ENCODE peak calls at places on chromosomes 11 and 22, in eight cellular contexts. F, X, E, A, R, D, Y and Q are unnamed samples.

GRCh38 chr22:28976588-28976987 is 85.0 kb downstream of the C22orf31 start:
- DNase-seq in F (no peak), X (no peak), E (no peak), A (no peak), R (no peak), D (peak; percentile 36), Y (peak; percentile 69), Q (no peak)

GRCh38 chr11:134425816-134426536 is 13.9 kb upstream of the B3GAT1 start:
- DNase-seq in F (no peak), X (no peak), E (no peak), A (no peak), R (no peak), D (no peak), Y (no peak), Q (no peak)

GRCh38 chr11:19117760-19118097 is 761 bp downstream of the ZDHHC13 start:
- DNase-seq in F (no peak), X (no peak), E (no peak), A (no peak), R (no peak), D (no peak), Y (no peak), Q (no peak)

GRCh38 chr11:112355726-112356125 is 95.1 kb upstream of the PLET1 start:
- DNase-seq in F (no peak), X (peak; percentile 74), E (no peak), A (peak; percentile 73), R (no peak), D (no peak), Y (no peak), Q (peak; percentile 56)

GRCh38 chr22:29784451-29785361 is 17.5 kb downstream of the UQCR10 start:
- DNase-seq in F (no peak), X (no peak), E (no peak), A (no peak), R (no peak), D (no peak), Y (no peak), Q (no peak)

GRCh38 chr11:19093976-19094375 is 23.0 kb upstream of the ZDHHC13 start:
- DNase-seq in F (no peak), X (no peak), E (no peak), A (no peak), R (no peak), D (no peak), Y (no peak), Q (no peak)

GRCh38 chr11:43555811-43556210 is 124.7 kb upstream of the HSD17B12 start:
- DNase-seq in F (no peak), X (no peak), E (no peak), A (no peak), R (no peak), D (no peak), Y (no peak), Q (no peak)

GRCh38 chr11:59289356-59289755 is 69.3 kb upstream of the OR5AN1 start:
- DNase-seq in F (no peak), X (no peak), E (no peak), A (no peak), R (no peak), D (no peak), Y (no peak), Q (no peak)

GRCh38 chr11:69605737-69606526 is 35.0 kb upstream of the CCND1 start:
- DNase-seq in F (no peak), X (no peak), E (no peak), A (no peak), R (no peak), D (no peak), Y (no peak), Q (no peak)

GRCh38 chr11:61791737-61792309 is 576 bp downstream of the TMEM258 start:
- DNase-seq in F (no peak), X (peak; percentile 79), E (peak; percentile 28), A (no peak), R (no peak), D (peak; percentile 83), Y (peak; percentile 96), Q (peak; percentile 68)

GRCh38 chr11:66784575-66784974 is 55.6 kb upstream of the SPTBN2 start:
- DNase-seq in F (no peak), X (no peak), E (no peak), A (no peak), R (no peak), D (no peak), Y (no peak), Q (no peak)

GRCh38 chr11:134037093-134037908 is 31.6 kb upstream of the JAM3 start:
- DNase-seq in F (no peak), X (peak; percentile 88), E (peak; percentile 58), A (peak; percentile 83), R (no peak), D (peak; percentile 32), Y (peak; percentile 10), Q (peak; percentile 78)

GRCh38 chr11:62593434-62594044 is 2.2 kb upstream of the TUT1 start:
- DNase-seq in F (no peak), X (peak; percentile 90), E (peak; percentile 69), A (peak; percentile 90), R (no peak), D (peak; percentile 33), Y (peak; percentile 61), Q (peak; percentile 90)

GRCh38 chr22:21710156-21710555 is 25.4 kb downstream of the YPEL1 start:
- DNase-seq in F (no peak), X (no peak), E (no peak), A (no peak), R (no peak), D (no peak), Y (no peak), Q (no peak)

GRCh38 chr11:59179121-59179520 is 7.2 kb downstream of the DTX4 start:
- DNase-seq in F (no peak), X (no peak), E (no peak), A (no peak), R (no peak), D (no peak), Y (no peak), Q (no peak)

GRCh38 chr11:101738494-101738893 is 154.7 kb upstream of the TRPC6 start:
- DNase-seq in F (no peak), X (peak; percentile 74), E (no peak), A (no peak), R (no peak), D (no peak), Y (no peak), Q (no peak)

GRCh38 chr11:68843703-68844312 is 2.1 kb upstream of the CPT1A start:
- DNase-seq in F (no peak), X (peak; percentile 89), E (peak; percentile 66), A (peak; percentile 94), R (no peak), D (no peak), Y (no peak), Q (peak; percentile 93)

GRCh38 chr11:16191852-16192240 is 164.5 kb downstream of the SOX6 start:
- DNase-seq in F (no peak), X (no peak), E (no peak), A (no peak), R (no peak), D (no peak), Y (no peak), Q (no peak)

GRCh38 chr11:95291946-95292345 is 60.9 kb upstream of the SESN3 start:
- DNase-seq in F (no peak), X (no peak), E (no peak), A (no peak), R (no peak), D (no peak), Y (no peak), Q (no peak)

DNA sequence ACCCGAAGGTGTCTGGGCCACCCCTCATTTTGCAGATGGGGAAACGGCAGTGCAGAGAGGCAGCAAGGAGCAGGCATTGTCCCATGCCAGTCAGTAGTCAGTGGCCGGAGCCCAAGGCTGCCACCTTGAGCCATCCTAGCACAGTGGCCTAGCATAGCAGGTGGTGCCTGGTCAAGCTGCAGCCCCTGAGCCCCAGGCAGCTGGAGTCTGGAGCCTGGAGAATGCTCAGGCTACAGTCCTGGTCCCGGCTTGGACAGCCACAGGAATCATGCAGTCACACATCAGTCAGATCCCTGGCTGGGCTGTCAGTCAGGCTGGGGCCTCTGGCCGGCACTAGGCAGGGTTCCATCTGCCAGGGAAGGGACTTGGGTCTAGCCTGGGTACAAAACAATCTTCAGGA is 18.6 kb downstream of the KCNC1 start:
- DNase-seq in F (no peak), X (no peak), E (no peak), A (peak; percentile 52), R (no peak), D (no peak), Y (no peak), Q (peak; percentile 33)
- H3K27ac ChIP-seq in F (no peak overlapping the region), X (no peak overlapping the region), E (no peak overlapping the region), A (no peak overlapping the region), R (no peak overlapping the region), D (no peak overlapping the region), Y (no peak overlapping the region), Q (no peak overlapping the region)

GRCh38 chr22:48884292-48884691 is 943.4 kb downstream of the BRD1 start:
- DNase-seq in F (no peak), X (no peak), E (no peak), A (peak; percentile 34), R (no peak), D (no peak), Y (no peak), Q (peak; percentile 23)

GRCh38 chr22:48881326-48881980 is 946.2 kb downstream of the BRD1 start:
- DNase-seq in F (no peak), X (no peak), E (no peak), A (peak; percentile 36), R (no peak), D (no peak), Y (no peak), Q (peak; percentile 22)

GRCh38 chr22:48884786-48885185 is 942.9 kb downstream of the BRD1 start:
- DNase-seq in F (no peak), X (no peak), E (no peak), A (peak; percentile 39), R (peak; percentile 28), D (no peak), Y (no peak), Q (peak; percentile 35)

GRCh38 chr22:48882636-48883200 is 945.0 kb downstream of the BRD1 start:
- DNase-seq in F (no peak), X (no peak), E (no peak), A (peak; percentile 45), R (no peak), D (no peak), Y (no peak), Q (peak; percentile 19)

GRCh38 chr22:48883211-48883960 is 944.3 kb downstream of the BRD1 start:
- DNase-seq in F (no peak), X (no peak), E (no peak), A (peak; percentile 26), R (no peak), D (no peak), Y (no peak), Q (peak; percentile 33)
- H3K4me3 ChIP-seq in F (no peak overlapping the region), X (no peak overlapping the region), E (no peak overlapping the region), A (no peak overlapping the region), R (no peak overlapping the region), D (no peak overlapping the region), Y (no peak overlapping the region), Q (no peak overlapping the region)

GRCh38 chr11:14642873-14643696 is 519 bp upstream of the PDE3B start:
- DNase-seq in F (no peak), X (peak; percentile 21), E (no peak), A (peak; percentile 61), R (peak; percentile 79), D (no peak), Y (no peak), Q (no peak)
- H3K27ac ChIP-seq in F (no peak overlapping the region), X (no peak overlapping the region), E (peak overlapping the region; percentile 47), A (peak overlapping the region; percentile 60), R (no peak overlapping the region), D (no peak overlapping the region), Y (no peak overlapping the region), Q (peak overlapping the region; percentile 90)

DNA sequence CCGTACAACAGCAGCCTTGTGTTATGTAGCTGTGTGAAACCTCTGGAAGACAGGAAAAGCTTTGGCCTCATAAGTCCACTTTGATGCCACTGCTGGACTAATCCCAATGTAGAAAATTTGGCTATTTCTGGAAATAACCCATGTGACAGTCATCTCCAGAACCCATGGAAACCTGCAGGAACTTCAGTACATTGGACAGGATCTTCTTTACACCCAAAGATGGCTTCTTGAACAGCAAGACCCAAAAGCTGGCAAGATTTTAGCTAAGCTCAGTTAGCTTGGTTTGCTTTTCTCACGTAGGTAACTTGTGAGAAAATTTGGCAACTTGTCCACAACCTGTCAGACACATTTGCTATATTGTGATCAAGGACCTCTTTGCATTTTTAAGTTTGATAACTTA is 74.8 kb upstream of the RCN1 start:
- DNase-seq in F (no peak), X (no peak), E (no peak), A (no peak), R (no peak), D (no peak), Y (no peak), Q (no peak)
- H3K4me3 ChIP-seq in F (no peak overlapping the region), X (no peak overlapping the region), E (no peak overlapping the region), A (no peak overlapping the region), R (no peak overlapping the region), D (no peak overlapping the region), Y (no peak overlapping the region), Q (no peak overlapping the region)